ENCODE peak calls at places on chromosomes 3 and 15, in ten cellular contexts. Z is GM06990, I is ovary, X is RWPE1, Y is spleen, R is breast epithelium, Q is HL-60, W is colonic mucosa, M is Calu3, J is CD14-positive monocyte. B is an unnamed sample.

GRCh38 chr15:93943607-93944006 is 287.8 kb upstream of the MCTP2 start:
- DNase-seq in Z (no peak), M (no peak), W (no peak), R (no peak), J (no peak), Q (no peak), Y (no peak), I (no peak), X (no peak), B (no peak)

GRCh38 chr15:45884755-45885445 is 250.1 kb downstream of the SQOR start:
- DNase-seq in X (no peak), J (no peak), I (no peak), Q (no peak), M (no peak), Z (no peak), Y (no peak), R (no peak), W (no peak), B (no peak)

GRCh38 chr3:105137911-105138310 is 228.8 kb upstream of the ALCAM start:
- DNase-seq in I (no peak), R (no peak), Q (no peak), W (no peak), Z (no peak), Y (no peak), M (no peak), J (no peak), X (no peak), B (no peak)

GRCh38 chr3:49415931-49416601 is 3.8 kb downstream of the TCTA start:
- DNase-seq in Z (peak; percentile 49), I (no peak), R (no peak), Y (peak; percentile 87), W (no peak), X (no peak), M (no peak), Q (peak; percentile 83), J (peak; percentile 57), B (no peak)

GRCh38 chr3:107994954-107995715 is 95.7 kb downstream of the CD47 start:
- DNase-seq in M (no peak), Y (no peak), Q (no peak), R (no peak), I (no peak), J (no peak), X (no peak), W (no peak), Z (no peak), B (no peak)

GRCh38 chr3:126551839-126552687 is 6.7 kb downstream of the C3orf22 start:
- DNase-seq in R (peak; percentile 2), W (peak; percentile 14), Y (peak; percentile 62), Q (no peak), Z (no peak), I (peak; percentile 5), J (no peak), X (no peak), M (no peak), B (no peak)

GRCh38 chr3:139388961-139389551 is 391 bp downstream of the COPB2 start:
- DNase-seq in Z (no peak), M (no peak), Q (peak; percentile 22), Y (no peak), R (no peak), J (peak; percentile 51), X (peak; percentile 20), I (no peak), W (no peak), B (no peak)

GRCh38 chr3:134762016-134762415 is 33.0 kb upstream of the EPHB1 start:
- DNase-seq in X (no peak), W (no peak), J (no peak), Z (no peak), R (no peak), Q (no peak), M (no peak), Y (no peak), I (no peak), B (no peak)

GRCh38 chr3:1798711-1799410 is 299.8 kb upstream of the CNTN4 start:
- DNase-seq in Y (no peak), J (no peak), Z (no peak), M (no peak), R (no peak), W (no peak), X (no peak), Q (no peak), I (no peak), B (no peak)

GRCh38 chr15:52005748-52006701 is 13.0 kb upstream of the MAPK6 start:
- DNase-seq in I (no peak), R (no peak), J (no peak), X (no peak), M (no peak), W (no peak), Y (no peak), Z (peak; percentile 74), Q (no peak), B (no peak)

GRCh38 chr15:42358141-42358540 is 1.2 kb upstream of the CAPN3 start:
- DNase-seq in Z (no peak), M (no peak), J (no peak), I (no peak), X (no peak), Q (no peak), R (no peak), W (no peak), Y (no peak), B (no peak)

GRCh38 chr3:143974877-143975238 is 3.2 kb downstream of the DIPK2A start:
- DNase-seq in Y (no peak), Q (no peak), J (no peak), W (no peak), R (no peak), I (no peak), M (no peak), Z (no peak), X (peak; percentile 3), B (no peak)

GRCh38 chr3:100316656-100317069 is 17.9 kb upstream of the NIT2 start:
- DNase-seq in Q (peak; percentile 47), W (peak; percentile 40), J (no peak), R (no peak), M (peak; percentile 34), I (peak; percentile 40), X (peak; percentile 45), Z (peak; percentile 19), Y (no peak), B (no peak)

GRCh38 chr3:151386063-151386462 is 1.5 kb upstream of the P2RY12 start:
- DNase-seq in Z (no peak), X (no peak), J (no peak), Q (no peak), I (no peak), Y (no peak), W (no peak), R (no peak), M (no peak), B (no peak)

GRCh38 chr3:132344666-132345280 is 27.6 kb downstream of the ACP3 start:
- DNase-seq in M (peak; percentile 42), X (no peak), J (no peak), W (no peak), I (no peak), Z (no peak), Y (no peak), R (no peak), Q (no peak), B (no peak)

GRCh38 chr3:107431048-107431297 is 53.7 kb downstream of the CCDC54 start:
- DNase-seq in R (peak; percentile 20), Y (no peak), M (no peak), W (no peak), Q (peak; percentile 12), X (no peak), I (no peak), J (no peak), Z (peak; percentile 42), B (no peak)

GRCh38 chr15:62883938-62884479 is 158.5 kb upstream of the TPM1 start:
- DNase-seq in R (no peak), Q (no peak), W (no peak), I (no peak), Z (no peak), M (no peak), X (no peak), J (no peak), Y (no peak), B (no peak)

GRCh38 chr15:29364429-29365078 is 94.9 kb upstream of the NSMCE3 start:
- DNase-seq in X (peak; percentile 13), J (no peak), R (no peak), Q (no peak), Y (no peak), Z (no peak), W (no peak), I (no peak), M (no peak), B (no peak)
- TF ChIP-seq CTCF in X (no peak), J (no peak), R (no peak), Q (no peak), Y (no peak), Z (no peak), W (no peak), I (no peak), M (no peak), B (peak; percentile 26)

GRCh38 chr3:62833538-62833937 is 41.7 kb downstream of the CADPS start:
- DNase-seq in W (no peak), Q (no peak), M (no peak), I (no peak), R (no peak), Y (no peak), X (peak; percentile 3), J (no peak), Z (no peak), B (no peak)
- TF ChIP-seq CTCF in W (no peak), Q (no peak), M (peak; percentile 12), I (no peak), R (no peak), Y (no peak), X (no peak), J (no peak), Z (peak; percentile 54), B (no peak)

GRCh38 chr3:4987374-4988296 is 8.4 kb downstream of the BHLHE40 start:
- DNase-seq in M (no peak), R (no peak), J (no peak), I (no peak), Z (no peak), Q (no peak), X (no peak), W (no peak), Y (no peak), B (no peak)

GRCh38 chr3:4985330-4986174 is 6.3 kb downstream of the BHLHE40 start:
- DNase-seq in M (no peak), Q (no peak), Y (no peak), W (no peak), Z (no peak), J (no peak), I (peak; percentile 49), X (peak; percentile 68), R (peak; percentile 90), B (no peak)

GRCh38 chr3:4988815-4989648 is 9.8 kb downstream of the BHLHE40 start:
- DNase-seq in X (no peak), J (no peak), I (peak; percentile 32), R (peak; percentile 25), Z (no peak), Q (no peak), M (no peak), W (peak; percentile 64), Y (no peak), B (no peak)

GRCh38 chr3:4986175-4986610 is 7.0 kb downstream of the BHLHE40 start:
- DNase-seq in I (no peak), X (no peak), Z (no peak), M (no peak), R (no peak), J (no peak), W (no peak), Q (no peak), Y (no peak), B (no peak)

GRCh38 chr3:4986611-4987373 is 7.6 kb downstream of the BHLHE40 start:
- DNase-seq in W (peak; percentile 98), M (peak; percentile 97), X (peak; percentile 83), Z (peak; percentile 86), I (peak; percentile 99), Q (peak; percentile 57), J (peak; percentile 95), R (peak; percentile 96), Y (peak; percentile 97), B (peak; percentile 97)
- TF ChIP-seq CTCF in W (no peak), M (no peak), X (no peak), Z (peak; percentile 1), I (no peak), Q (no peak), J (no peak), R (no peak), Y (no peak), B (no peak)

GRCh38 chr3:152834354-152835310 is at the start of gene P2RY1:
- DNase-seq in Z (peak; percentile 84), M (peak; percentile 91), I (peak; percentile 80), Y (peak; percentile 87), X (peak; percentile 69), W (peak; percentile 85), J (peak; percentile 62), Q (peak; percentile 83), R (no peak), B (peak; percentile 86)
- TF ChIP-seq CTCF in Z (no peak), M (peak; percentile 12), I (no peak), Y (no peak), X (no peak), W (peak; percentile 16), J (no peak), Q (no peak), R (no peak), B (no peak)

B was measured in osteocyte.